ENCODE peak calls at places on chromosomes 5 and 9, in seven cellular contexts. Z is NCI-H1417; T is nephron progenitor cell; P is gastrocnemius medialis; O is mucosa of descending colon; G is naive thymus-derived CD8-positive, alpha-beta T cell; V is breast epithelium. C is an unnamed sample.
A peak's percentile ranks its signal among the peaks of the same experiment; 100 is the strongest.

GRCh38 chr5:143679777-143680176 is 132.2 kb upstream of the HMHB1 start:
- DNase-seq in G (no peak), P (no peak), Z (no peak), T (no peak), O (no peak), V (no peak), C (no peak)

GRCh38 chr9:9605681-9606080 is 1007.1 kb downstream of the PTPRD start:
- DNase-seq in G (no peak), T (no peak), O (no peak), Z (no peak), P (no peak), V (no peak), C (no peak)

GRCh38 chr9:136443087-136443486 is 3.4 kb upstream of the INPP5E start:
- DNase-seq in P (no peak), T (no peak), O (no peak), Z (no peak), V (no peak), G (no peak), C (no peak)

GRCh38 chr9:27292646-27293045 is 4.3 kb downstream of the EQTN start:
- DNase-seq in T (no peak), O (no peak), P (no peak), G (no peak), V (peak; percentile 22), Z (no peak), C (no peak)

GRCh38 chr5:179613460-179614071 is 9.9 kb downstream of the HNRNPH1 start:
- DNase-seq in P (no peak), V (no peak), G (peak; percentile 53), Z (no peak), T (no peak), O (peak; percentile 20), C (no peak)

GRCh38 chr9:132864691-132865090 is 13.4 kb downstream of the AK8 start:
- DNase-seq in P (no peak), G (no peak), T (no peak), V (no peak), Z (no peak), O (no peak), C (no peak)

GRCh38 chr5:115179068-115179958 is 9.6 kb upstream of the TRIM36 start:
- DNase-seq in Z (no peak), O (peak; percentile 67), P (no peak), V (no peak), T (peak; percentile 61), G (no peak), C (peak; percentile 37)

GRCh38 chr5:35743644-35744043 is 113.0 kb upstream of the IL7R start:
- DNase-seq in Z (no peak), G (no peak), T (no peak), V (no peak), O (no peak), P (no peak), C (no peak)

GRCh38 chr9:14315754-14316573 is 2.0 kb upstream of the NFIB start:
- DNase-seq in P (no peak), G (no peak), V (no peak), O (peak; percentile 59), Z (no peak), T (peak; percentile 40), C (peak; percentile 22)

GRCh38 chr9:37156781-37157356 is 36.5 kb downstream of the ZCCHC7 start:
- DNase-seq in P (no peak), V (no peak), O (no peak), G (no peak), T (no peak), Z (no peak), C (no peak)

GRCh38 chr9:88653926-88654325 is 118.9 kb downstream of the NXNL2 start:
- DNase-seq in P (no peak), G (no peak), Z (no peak), O (no peak), V (no peak), T (no peak), C (no peak)

GRCh38 chr9:20500101-20500500 is 122.2 kb downstream of the MLLT3 start:
- DNase-seq in V (no peak), G (no peak), O (no peak), Z (no peak), T (no peak), P (no peak), C (no peak)

GRCh38 chr5:43661102-43661501 is 58.1 kb downstream of the NNT start:
- DNase-seq in V (no peak), Z (peak; percentile 16), T (peak; percentile 27), P (no peak), O (no peak), G (no peak), C (no peak)

GRCh38 chr9:5592904-5593303 is 36.0 kb upstream of the RIC1 start:
- DNase-seq in Z (no peak), G (no peak), P (no peak), O (no peak), V (no peak), T (no peak), C (no peak)